ENCODE peak calls at places on chromosomes 1 and 21, in four cellular contexts. S is AG04450; A is CD4-positive, alpha-beta T cell; X is A549. F is an unnamed sample.

GRCh38 chr1:168469690-168470089 is 74.1 kb downstream of the XCL2 start:
- DNase-seq in S (no peak), A (no peak), X (peak), F (no peak)

GRCh38 chr1:191498318-191498717 is 659.9 kb upstream of the RGS18 start:
- DNase-seq in S (no peak), A (no peak), X (no peak), F (no peak)

GRCh38 chr1:203025721-203026665 is at the start of gene PPFIA4:
- DNase-seq in S (peak), A (peak), X (peak), F (peak)

GRCh38 chr1:22861764-22862440 is 110.8 kb downstream of the LACTBL1 start:
- DNase-seq in S (peak), A (no peak), X (peak), F (no peak)

GRCh38 chr1:208791458-208791857 is 547.3 kb upstream of the PLXNA2 start:
- DNase-seq in S (no peak), A (no peak), X (no peak), F (no peak)

GRCh38 chr1:10033359-10033845 is 644 bp downstream of the UBE4B start:
- DNase-seq in S (no peak), A (peak), X (peak), F (peak)

GRCh38 chr1:43466403-43466802 is 12.7 kb upstream of the HYI start:
- DNase-seq in S (no peak), A (no peak), X (no peak), F (no peak)

GRCh38 chr1:215529111-215529510 is 38.0 kb upstream of the KCTD3 start:
- DNase-seq in S (no peak), A (no peak), X (no peak), F (no peak)

GRCh38 chr1:26913754-26914619 is at the start of gene NR0B2:
- DNase-seq in S (no peak), A (no peak), X (no peak), F (no peak)

GRCh38 chr1:37865348-37866119 is 6.1 kb upstream of the MTF1 start:
- DNase-seq in S (no peak), A (no peak), X (no peak), F (no peak)

GRCh38 chr21:44395260-44395659 is 41.8 kb downstream of the TRPM2 start:
- DNase-seq in S (no peak), A (no peak), X (no peak), F (no peak)

GRCh38 chr21:42395302-42395701 is 550 bp downstream of the TMPRSS3 start:
- DNase-seq in S (no peak), A (no peak), X (no peak), F (no peak)

GRCh38 chr1:205983925-205984725 is 19.1 kb downstream of the RAB7B start:
- DNase-seq in S (peak), A (no peak), X (peak), F (peak)

GRCh38 chr1:212514056-212514614 is 81.4 kb downstream of the NENF start:
- DNase-seq in S (no peak), A (no peak), X (peak), F (peak)

GRCh38 chr1:72284398-72285073 is 2.2 kb upstream of the NEGR1 start:
- DNase-seq in S (peak), A (no peak), X (no peak), F (peak)

DNA sequence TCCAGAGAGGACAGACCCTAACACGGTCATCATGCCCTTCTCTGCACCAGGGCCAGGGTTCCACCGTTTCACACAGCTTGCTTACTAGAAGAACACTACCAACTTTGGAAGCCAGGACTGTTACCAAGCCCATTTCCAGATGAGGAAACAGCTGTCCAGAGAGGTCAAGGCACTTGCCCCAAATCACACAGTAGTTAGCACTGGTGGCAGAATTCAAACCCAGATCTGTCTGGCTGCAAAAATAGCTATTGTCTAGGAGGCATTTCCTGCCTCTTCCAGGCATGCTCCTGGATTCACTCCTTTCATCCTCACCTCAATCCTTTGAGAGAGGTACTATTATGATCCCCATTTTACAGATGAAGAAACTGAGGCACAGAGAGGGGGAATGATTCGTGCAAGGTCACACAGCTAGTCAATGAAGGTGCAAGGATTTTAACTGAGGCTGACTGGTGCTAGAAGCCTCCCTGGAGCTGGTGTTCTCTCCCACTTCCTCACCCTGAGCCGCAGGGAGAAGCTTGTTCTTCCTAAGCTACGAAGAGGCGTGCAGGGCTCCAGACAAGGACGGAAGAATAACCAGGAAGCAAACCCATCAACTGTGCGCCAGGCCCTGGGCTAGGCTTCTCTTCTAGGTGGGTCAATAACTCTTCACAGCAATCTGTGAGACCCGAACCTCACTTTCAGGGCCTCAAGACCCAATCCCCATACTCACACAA is 558 bp upstream of the LAPTM5 start:
- DNase-seq in S (no peak), A (no peak), X (no peak), F (no peak)
- H3K27ac ChIP-seq in S (no peak), A (peak), X (no peak), F (peak)

DNA sequence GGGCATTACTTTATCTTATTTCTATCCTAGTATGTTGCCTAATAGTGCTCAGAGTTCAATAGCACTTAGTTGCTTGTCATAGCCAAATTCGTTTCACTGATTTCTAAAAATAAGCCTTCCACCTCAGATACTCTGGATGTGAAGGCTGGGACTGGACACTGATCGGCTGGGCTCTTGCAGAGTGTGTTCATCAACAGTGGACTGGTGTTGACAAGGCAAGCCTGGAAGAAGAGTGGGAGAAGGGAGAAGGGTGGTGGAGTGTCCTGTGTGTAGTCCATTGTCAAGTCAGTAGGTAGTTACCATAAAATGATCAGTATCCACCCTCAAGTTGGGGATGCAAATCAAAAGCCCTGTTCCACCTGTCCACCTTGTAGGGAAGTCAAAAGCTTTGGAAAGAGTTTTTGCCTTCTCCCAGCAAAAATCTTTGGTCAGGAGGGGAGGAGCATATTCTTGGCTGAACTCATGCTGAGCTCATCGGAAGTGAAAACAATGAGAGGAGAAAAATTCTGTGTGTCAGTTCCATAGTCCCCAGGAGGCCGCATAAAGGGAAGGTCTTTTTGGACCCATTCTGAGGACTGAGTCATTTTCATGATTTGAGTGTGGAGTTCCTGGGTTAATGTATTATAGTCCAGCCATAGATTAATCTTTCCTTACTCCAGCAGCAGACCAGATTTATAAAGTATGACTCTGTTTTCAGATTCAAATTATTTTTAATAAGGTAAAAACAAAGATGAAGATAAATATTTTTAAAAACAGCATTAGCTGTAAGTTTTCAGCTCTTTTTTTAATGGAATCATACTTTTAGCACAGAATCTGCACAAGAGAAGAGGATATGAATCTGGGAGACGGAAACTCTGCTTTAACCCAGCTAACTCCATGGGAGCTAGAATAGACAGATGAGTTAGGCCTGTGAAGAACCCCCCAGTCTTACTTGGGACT is 99.4 kb upstream of the BMP8A start:
- DNase-seq in S (no peak), A (no peak), X (peak), F (peak)
- H3K27ac ChIP-seq in S (peak), A (no peak), X (peak), F (peak)

DNA sequence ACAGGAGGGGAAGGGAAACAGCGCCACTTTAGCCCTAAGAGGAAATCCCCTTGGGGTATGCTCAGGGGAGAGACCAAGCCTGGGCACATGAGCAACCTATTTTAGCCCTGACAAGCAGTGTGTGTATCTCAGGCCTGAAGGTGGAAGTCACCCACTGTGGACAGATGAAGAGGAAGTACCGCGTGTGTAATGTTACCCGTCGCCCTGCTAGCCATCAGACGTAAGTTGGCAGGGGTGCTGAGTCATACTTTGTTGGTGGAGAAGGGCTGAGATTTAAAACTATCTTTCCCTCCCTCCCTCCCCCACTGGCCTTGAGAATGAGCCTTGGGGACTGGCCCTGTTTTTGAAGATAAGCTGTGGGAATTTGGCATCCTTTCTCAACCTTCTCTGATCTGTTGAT is 11.2 kb downstream of the AGO1 start:
- DNase-seq in S (no peak), A (no peak), X (no peak), F (no peak)
- H3K27ac ChIP-seq in S (no peak), A (no peak), X (peak), F (no peak)

DNA sequence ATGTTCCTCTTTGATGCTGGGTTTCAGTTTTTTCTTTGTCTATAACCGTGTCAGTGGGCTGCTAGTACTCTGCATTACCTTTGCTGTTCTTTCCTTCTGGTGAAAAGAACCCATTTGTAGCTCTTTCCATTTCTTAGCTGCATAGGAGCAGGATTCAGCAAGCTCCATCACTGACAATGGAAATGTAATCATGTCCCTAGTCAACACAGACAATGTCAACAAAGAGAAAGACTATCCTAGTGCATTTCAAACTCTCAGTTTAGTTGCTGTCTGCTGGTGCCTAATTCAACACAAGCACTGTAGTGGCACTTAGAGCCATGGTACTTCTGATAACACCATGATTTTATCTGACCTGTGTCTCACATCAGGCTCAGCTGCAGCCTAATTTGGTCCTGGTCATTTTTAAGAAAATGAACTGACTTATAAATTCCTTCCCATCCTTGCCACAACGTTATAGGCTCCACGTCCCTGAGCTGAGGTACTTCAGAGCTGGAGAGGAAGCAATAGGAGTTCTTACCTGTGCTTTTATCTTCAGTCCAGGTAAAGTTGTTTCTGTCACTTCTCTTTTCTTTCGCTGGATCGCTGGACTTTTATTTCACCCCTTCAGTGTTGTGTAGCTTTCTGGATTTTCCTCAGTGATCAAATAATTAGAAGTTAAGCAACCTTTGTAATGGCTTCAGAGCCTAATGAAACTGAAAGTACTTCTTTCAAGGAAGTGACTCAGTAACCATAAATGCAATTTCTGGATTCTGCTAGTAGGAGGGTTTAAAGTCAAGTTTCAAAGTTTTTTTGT is at the start of gene GBP3:
- DNase-seq in S (peak), A (no peak), X (no peak), F (no peak)
- H3K27ac ChIP-seq in S (peak), A (peak), X (no peak), F (peak)

GRCh38 chr1:18332626-18333025 is 148.1 kb upstream of the KLHDC7A start:
- DNase-seq in S (no peak), A (no peak), X (no peak), F (no peak)

GRCh38 chr1:18328803-18329202 is 151.9 kb upstream of the KLHDC7A start:
- DNase-seq in S (no peak), A (no peak), X (no peak), F (no peak)

GRCh38 chr1:18327650-18328049 is 153.1 kb upstream of the KLHDC7A start:
- DNase-seq in S (no peak), A (no peak), X (no peak), F (no peak)

GRCh38 chr1:18326171-18326950 is 154.4 kb upstream of the KLHDC7A start:
- DNase-seq in S (no peak), A (no peak), X (no peak), F (no peak)

DNA sequence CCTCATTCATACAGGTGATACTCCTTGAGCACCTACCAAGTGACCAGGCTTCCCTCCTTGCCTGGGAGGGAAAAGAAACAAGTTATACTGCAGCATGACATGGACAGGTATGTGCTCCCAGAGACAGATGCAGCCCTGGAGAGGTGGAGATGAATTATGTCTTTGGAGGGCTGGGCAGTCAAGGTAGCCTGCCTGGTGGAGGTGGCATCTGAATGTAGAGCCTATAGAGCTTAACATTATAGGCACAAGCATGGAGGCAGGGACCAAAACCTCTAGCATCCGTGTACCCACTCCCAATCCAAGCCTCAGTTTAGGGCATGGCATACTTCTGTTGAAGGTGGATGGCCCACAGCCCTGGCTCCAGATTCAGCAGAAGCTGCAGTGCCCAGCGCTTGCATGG is 151.3 kb upstream of the KLHDC7A start:
- DNase-seq in S (no peak), A (no peak), X (no peak), F (no peak)
- H3K27ac ChIP-seq in S (no peak), A (no peak), X (no peak), F (no peak)

DNA sequence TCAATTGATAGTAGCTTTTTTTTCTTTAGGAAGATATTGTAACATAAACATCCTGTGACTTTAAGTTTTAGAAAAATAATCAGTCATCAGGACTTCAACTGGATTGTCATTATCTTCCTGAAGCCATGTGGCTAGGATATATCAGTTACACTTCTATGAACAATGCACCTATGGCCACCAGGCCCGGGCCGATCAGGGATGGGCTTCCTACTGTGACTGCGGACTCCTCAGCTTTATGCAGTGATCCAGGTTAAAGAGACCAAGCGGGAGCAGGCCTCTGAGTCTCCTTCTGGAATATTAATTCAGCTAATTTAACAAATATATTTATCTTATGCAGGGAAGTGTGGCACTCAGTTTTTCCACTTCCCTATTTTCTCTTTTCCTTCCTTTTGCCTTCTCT is 200.6 kb downstream of the ADGRL2 start:
- DNase-seq in S (no peak), A (no peak), X (no peak), F (no peak)
- H3K27ac ChIP-seq in S (no peak), A (no peak), X (no peak), F (no peak)

DNA sequence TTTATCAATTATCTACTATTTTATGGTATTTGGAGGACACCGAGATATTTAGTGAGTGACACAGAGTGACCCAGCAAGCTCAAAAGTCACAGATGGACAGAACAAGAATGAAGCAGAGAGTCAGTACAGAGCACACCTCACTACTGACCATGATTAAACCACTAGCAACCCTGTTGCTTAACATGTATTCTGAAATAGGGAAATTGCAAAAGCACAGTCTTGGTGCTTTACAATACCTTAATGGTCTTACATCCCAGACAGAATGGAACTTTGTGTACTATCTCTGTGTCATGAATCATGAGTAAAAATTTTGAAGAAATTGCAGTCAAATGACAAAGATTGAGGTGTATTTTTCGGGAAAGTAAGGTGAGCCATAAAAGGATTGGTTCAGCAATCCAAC is 2.6 kb upstream of the SAMSN1 start:
- DNase-seq in S (no peak), A (no peak), X (no peak), F (no peak)
- H3K27ac ChIP-seq in S (no peak), A (no peak), X (no peak), F (no peak)

GRCh38 chr1:15328785-15329480 is 80.8 kb upstream of the EFHD2 start:
- DNase-seq in S (no peak), A (no peak), X (no peak), F (no peak)
- H3K27ac ChIP-seq in S (no peak), A (no peak), X (no peak), F (no peak)

DNA sequence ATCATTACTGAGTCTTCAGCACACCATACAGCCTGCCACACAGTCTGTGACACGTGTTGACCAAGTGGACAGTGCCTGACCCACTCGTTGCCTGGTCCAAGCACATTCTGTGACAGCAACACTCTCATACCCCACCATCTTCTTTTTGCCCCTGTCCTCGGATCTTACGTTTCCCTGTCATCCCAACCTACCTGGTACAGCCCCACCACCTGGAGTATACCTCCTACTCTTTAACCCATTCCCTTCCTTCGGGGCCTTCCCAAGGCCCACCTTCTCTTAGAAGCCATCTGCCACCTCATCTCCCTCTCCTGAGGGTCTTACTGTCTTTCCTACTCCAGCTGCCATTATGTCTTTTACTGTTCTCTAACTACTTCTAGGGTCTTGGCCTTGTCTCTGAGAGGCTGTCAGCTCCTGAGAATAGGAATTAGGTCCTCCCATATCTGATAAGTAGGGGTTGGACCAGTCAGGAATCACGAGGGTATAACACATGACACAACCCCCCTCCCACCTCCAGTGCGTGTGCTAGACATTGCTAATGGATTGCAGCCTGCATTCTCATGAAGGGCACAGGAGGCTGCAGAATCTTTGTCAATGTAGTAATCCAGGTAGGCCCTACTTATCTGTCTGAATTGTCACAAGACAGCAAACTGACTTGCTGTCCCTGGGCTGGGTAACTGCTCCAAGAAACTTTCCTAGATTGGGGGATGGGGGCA is 13.0 kb downstream of the GRHL3 start:
- DNase-seq in S (no peak), A (no peak), X (no peak), F (no peak)
- H3K27ac ChIP-seq in S (no peak), A (no peak), X (no peak), F (no peak)

GRCh38 chr1:23957096-23957495 is 2.5 kb upstream of the PNRC2 start:
- DNase-seq in S (no peak), A (no peak), X (no peak), F (no peak)
- H3K27ac ChIP-seq in S (no peak), A (no peak), X (peak), F (no peak)

F was measured in substantia nigra.